ENCODE peak calls at places on chromosome 9, in seven cellular contexts. H, F, M, X, O, Z and W are unnamed samples.

GRCh38 chr9:25421560-25421959 is 256.7 kb downstream of the TUSC1 start:
- DNase-seq in H (no peak), O (no peak), F (no peak), X (no peak), Z (no peak), M (no peak), W (no peak)

GRCh38 chr9:121395558-121395957 is 25.5 kb upstream of the STOM start:
- DNase-seq in M (no peak), X (no peak), O (no peak), Z (no peak), H (no peak), F (no peak), W (no peak)

GRCh38 chr9:132811985-132812384 is 66.1 kb downstream of the AK8 start:
- DNase-seq in M (no peak), F (no peak), Z (no peak), H (no peak), O (no peak), X (no peak), W (no peak)

GRCh38 chr9:1005043-1005667 is 28.7 kb downstream of the DMRT3 start:
- DNase-seq in H (peak), Z (no peak), X (no peak), F (peak), O (no peak), M (no peak), W (peak)

GRCh38 chr9:88659126-88659525 is 124.1 kb downstream of the NXNL2 start:
- DNase-seq in X (no peak), O (no peak), F (no peak), M (no peak), H (no peak), Z (no peak), W (no peak)

GRCh38 chr9:71119746-71120145 is 1.7 kb downstream of the TRPM3 start:
- DNase-seq in Z (no peak), H (no peak), F (no peak), X (no peak), O (no peak), M (no peak), W (no peak)

GRCh38 chr9:138077126-138077525 is 199.5 kb downstream of the CACNA1B start:
- DNase-seq in F (no peak), H (no peak), Z (no peak), X (no peak), O (peak), M (no peak), W (no peak)

GRCh38 chr9:76701441-76702031 is 62.7 kb upstream of the PCA3 start:
- DNase-seq in O (no peak), X (no peak), H (no peak), Z (no peak), F (no peak), M (no peak), W (no peak)

GRCh38 chr9:132283863-132284262 is 70.9 kb downstream of the SETX start:
- DNase-seq in F (no peak), O (no peak), Z (no peak), H (no peak), X (no peak), M (no peak), W (peak)

GRCh38 chr9:112644449-112644965 is 73.4 kb downstream of the INIP start:
- DNase-seq in X (no peak), H (no peak), O (no peak), M (no peak), F (no peak), Z (no peak), W (no peak)

GRCh38 chr9:115461284-115461683 is 343.3 kb upstream of the TNC start:
- DNase-seq in X (no peak), M (no peak), O (no peak), F (no peak), H (no peak), Z (no peak), W (no peak)

GRCh38 chr9:128285033-128285784 is 9.1 kb downstream of the SWI5 start:
- DNase-seq in M (no peak), F (no peak), H (no peak), X (no peak), O (no peak), Z (no peak), W (no peak)

GRCh38 chr9:83219154-83219923 is 156.4 kb upstream of the RASEF start:
- DNase-seq in F (peak), O (peak), X (peak), M (no peak), H (peak), Z (peak), W (peak)
- TF ChIP-seq CTCF in F (peak), O (no peak), X (peak), M (no peak), H (peak), Z (peak), W (peak)

DNA sequence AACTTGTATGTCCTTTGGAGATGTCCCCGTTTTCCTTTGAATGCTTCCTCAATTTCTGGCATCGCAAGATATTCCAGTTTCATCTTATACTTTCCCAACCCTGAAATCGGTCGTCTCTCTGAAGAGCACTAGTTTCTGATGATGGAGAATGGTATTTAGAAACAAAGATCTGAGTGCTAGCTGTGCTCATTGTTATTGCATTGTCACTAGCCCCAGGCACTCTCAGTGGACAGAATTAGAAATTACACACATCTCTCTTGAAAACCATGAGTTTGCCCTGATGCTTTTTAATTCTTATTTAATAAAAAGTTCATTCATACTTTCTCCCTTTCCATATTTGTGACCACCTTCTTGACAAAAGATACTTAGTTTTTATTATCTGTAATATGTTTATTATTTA is 67.7 kb downstream of the C9orf152 start:
- DNase-seq in F (no peak), M (no peak), H (no peak), X (no peak), Z (no peak), O (no peak), W (no peak)
- TF ChIP-seq CTCF in F (no peak), M (no peak), H (no peak), X (no peak), Z (no peak), O (no peak), W (peak)

GRCh38 chr9:99008187-99008586 is 64.5 kb downstream of the COL15A1 start:
- DNase-seq in Z (no peak), M (no peak), H (no peak), O (no peak), X (no peak), F (no peak), W (no peak)
- TF ChIP-seq CTCF in Z (no peak), M (no peak), H (no peak), O (no peak), X (no peak), F (no peak), W (no peak)

GRCh38 chr9:97904725-97905124 is 17.6 kb downstream of the TRMO start:
- DNase-seq in X (no peak), M (peak), H (no peak), Z (no peak), O (peak), F (no peak), W (no peak)

GRCh38 chr9:97900103-97900737 is 22.1 kb downstream of the TRMO start:
- DNase-seq in M (no peak), F (no peak), Z (no peak), O (no peak), H (no peak), X (peak), W (peak)

GRCh38 chr9:97905228-97905627 is 17.1 kb downstream of the TRMO start:
- DNase-seq in F (no peak), O (no peak), H (no peak), M (peak), X (no peak), Z (no peak), W (no peak)

GRCh38 chr9:97903168-97903567 is 19.1 kb downstream of the TRMO start:
- DNase-seq in M (no peak), Z (no peak), O (no peak), X (no peak), H (no peak), F (no peak), W (peak)

DNA sequence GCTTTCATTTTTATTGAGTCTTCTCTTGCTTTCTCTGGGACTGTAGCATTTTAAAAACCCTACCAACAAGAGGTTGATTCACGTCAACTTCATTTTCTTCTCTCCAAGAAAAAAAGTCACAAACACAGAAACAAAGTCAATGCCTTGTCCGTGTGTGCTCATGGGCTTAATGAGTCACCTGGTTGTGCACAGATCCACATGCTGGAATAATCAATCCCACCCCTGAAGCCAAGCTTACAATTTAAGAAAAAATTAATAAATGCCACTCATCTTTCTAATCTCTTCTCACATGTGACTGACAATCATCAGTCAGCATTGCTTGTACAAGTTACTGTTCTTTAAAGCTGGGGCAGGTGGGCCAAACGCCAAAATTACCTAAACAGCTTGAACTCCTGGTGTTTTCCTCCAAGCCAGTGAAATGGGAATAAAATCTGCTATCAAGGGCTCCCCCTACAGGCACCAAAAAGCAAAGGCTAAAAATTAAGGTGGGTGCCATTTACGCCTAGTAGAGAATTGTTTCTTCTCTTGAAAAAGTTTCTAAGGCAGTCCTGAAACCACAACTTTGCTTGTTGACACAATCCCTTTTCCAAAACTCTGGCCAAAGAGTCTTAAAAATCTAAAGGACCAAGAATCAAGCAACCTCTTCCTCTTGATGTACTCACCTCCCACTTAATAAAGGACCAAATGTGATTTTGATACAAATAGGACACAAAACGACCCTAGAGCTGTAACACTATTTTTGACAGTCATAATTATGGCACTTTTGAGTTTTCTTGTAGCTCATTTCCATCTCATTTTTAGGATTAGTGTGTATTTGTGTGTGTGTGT is 21.3 kb downstream of the TRMO start:
- DNase-seq in H (peak), O (no peak), X (peak), F (peak), Z (peak), M (no peak), W (peak)
- TF ChIP-seq CTCF in H (peak), O (peak), X (peak), F (peak), Z (peak), M (peak), W (peak)

GRCh38 chr9:78871086-78871451 is 574.1 kb downstream of the PSAT1 start:
- DNase-seq in F (no peak), M (no peak), Z (no peak), X (no peak), O (no peak), H (no peak), W (no peak)

GRCh38 chr9:78866228-78867132 is 569.6 kb downstream of the PSAT1 start:
- DNase-seq in M (no peak), F (no peak), X (no peak), O (no peak), Z (no peak), H (no peak), W (peak)

GRCh38 chr9:78874056-78874455 is 577.1 kb downstream of the PSAT1 start:
- DNase-seq in F (no peak), X (no peak), Z (no peak), M (no peak), H (no peak), O (no peak), W (no peak)

GRCh38 chr9:78865757-78866156 is 568.8 kb downstream of the PSAT1 start:
- DNase-seq in O (no peak), Z (no peak), F (no peak), H (no peak), X (no peak), M (no peak), W (no peak)

GRCh38 chr9:78871452-78872331 is 574.8 kb downstream of the PSAT1 start:
- DNase-seq in X (no peak), H (no peak), M (no peak), Z (no peak), O (no peak), F (no peak), W (peak)
- TF ChIP-seq CTCF in X (no peak), H (no peak), M (no peak), Z (no peak), O (no peak), F (no peak), W (no peak)

GRCh38 chr9:137034709-137035506 is 3.0 kb upstream of the FUT7 start:
- DNase-seq in F (peak), X (peak), H (peak), O (peak), M (peak), Z (peak), W (peak)
- TF ChIP-seq CTCF in F (peak), X (peak), H (peak), O (peak), M (peak), Z (peak), W (peak)

GRCh38 chr9:21141427-21141882 is at the start of gene IFNW1:
- DNase-seq in X (no peak), H (no peak), M (no peak), Z (no peak), F (no peak), O (no peak), W (no peak)
- TF ChIP-seq CTCF in X (no peak), H (no peak), M (no peak), Z (peak), F (no peak), O (no peak), W (peak)